ENCODE peak calls at places on chromosomes 16 and 17, in ten cellular contexts. One of them, this sample, is unnamed.

GRCh38 chr16:77689971-77690370 is 32.3 kb upstream of the NUDT7 start:
- DNase-seq in uterus: no peak
- DNase-seq in small intestine: no peak
- DNase-seq in MM.1S: no peak
- DNase-seq in CD8-positive, alpha-beta T cell: no peak
- DNase-seq in lower lobe of right lung: no peak
- DNase-seq in naive thymus-derived CD4-positive, alpha-beta T cell: no peak
- DNase-seq in WERI-Rb-1: no peak
- DNase-seq in GM23248: no peak
- DNase-seq in body of pancreas: no peak
- DNase-seq in this sample: no peak

GRCh38 chr16:84450176-84450865 is 54.1 kb downstream of the MEAK7 start:
- DNase-seq in uterus: no peak
- DNase-seq in small intestine: no peak
- DNase-seq in MM.1S: no peak
- DNase-seq in CD8-positive, alpha-beta T cell: no peak
- DNase-seq in lower lobe of right lung: peak
- DNase-seq in naive thymus-derived CD4-positive, alpha-beta T cell: no peak
- DNase-seq in WERI-Rb-1: no peak
- DNase-seq in GM23248: no peak
- DNase-seq in body of pancreas: no peak
- DNase-seq in this sample: no peak

GRCh38 chr17:77959926-77960521 is 1.5 kb downstream of the TNRC6C start:
- DNase-seq in uterus: no peak
- DNase-seq in small intestine: peak
- DNase-seq in MM.1S: no peak
- DNase-seq in CD8-positive, alpha-beta T cell: no peak
- DNase-seq in lower lobe of right lung: no peak
- DNase-seq in naive thymus-derived CD4-positive, alpha-beta T cell: peak
- DNase-seq in WERI-Rb-1: no peak
- DNase-seq in GM23248: no peak
- DNase-seq in body of pancreas: no peak
- DNase-seq in this sample: peak

GRCh38 chr17:74532115-74532514 is 840 bp upstream of the CD300LB start:
- DNase-seq in uterus: peak
- DNase-seq in small intestine: no peak
- DNase-seq in MM.1S: peak
- DNase-seq in CD8-positive, alpha-beta T cell: no peak
- DNase-seq in lower lobe of right lung: peak
- DNase-seq in naive thymus-derived CD4-positive, alpha-beta T cell: no peak
- DNase-seq in WERI-Rb-1: peak
- DNase-seq in GM23248: no peak
- DNase-seq in body of pancreas: no peak
- DNase-seq in this sample: no peak

GRCh38 chr17:39757931-39758873 is 20.5 kb downstream of the GRB7 start:
- DNase-seq in uterus: no peak
- DNase-seq in small intestine: peak
- DNase-seq in MM.1S: peak
- DNase-seq in CD8-positive, alpha-beta T cell: no peak
- DNase-seq in lower lobe of right lung: no peak
- DNase-seq in naive thymus-derived CD4-positive, alpha-beta T cell: no peak
- DNase-seq in WERI-Rb-1: no peak
- DNase-seq in GM23248: peak
- DNase-seq in body of pancreas: no peak
- DNase-seq in this sample: no peak

GRCh38 chr16:88063201-88063773 is 112.1 kb downstream of the BANP start:
- DNase-seq in uterus: peak
- DNase-seq in small intestine: no peak
- DNase-seq in MM.1S: no peak
- DNase-seq in CD8-positive, alpha-beta T cell: no peak
- DNase-seq in lower lobe of right lung: no peak
- DNase-seq in naive thymus-derived CD4-positive, alpha-beta T cell: no peak
- DNase-seq in WERI-Rb-1: no peak
- DNase-seq in GM23248: peak
- DNase-seq in body of pancreas: no peak
- DNase-seq in this sample: no peak

GRCh38 chr16:64882385-64882784 is 239.5 kb downstream of the CDH11 start:
- DNase-seq in uterus: peak
- DNase-seq in small intestine: no peak
- DNase-seq in MM.1S: no peak
- DNase-seq in CD8-positive, alpha-beta T cell: no peak
- DNase-seq in lower lobe of right lung: no peak
- DNase-seq in naive thymus-derived CD4-positive, alpha-beta T cell: no peak
- DNase-seq in WERI-Rb-1: no peak
- DNase-seq in GM23248: peak
- DNase-seq in body of pancreas: peak
- DNase-seq in this sample: no peak

GRCh38 chr17:38750312-38751121 is 2.0 kb upstream of the PSMB3 start:
- DNase-seq in uterus: no peak
- DNase-seq in small intestine: no peak
- DNase-seq in MM.1S: peak
- DNase-seq in CD8-positive, alpha-beta T cell: no peak
- DNase-seq in lower lobe of right lung: no peak
- DNase-seq in naive thymus-derived CD4-positive, alpha-beta T cell: no peak
- DNase-seq in WERI-Rb-1: no peak
- DNase-seq in GM23248: peak
- DNase-seq in body of pancreas: no peak
- DNase-seq in this sample: no peak

GRCh38 chr16:69611103-69611640 is 45.4 kb downstream of the NFAT5 start:
- DNase-seq in uterus: no peak
- DNase-seq in small intestine: no peak
- DNase-seq in MM.1S: no peak
- DNase-seq in CD8-positive, alpha-beta T cell: no peak
- DNase-seq in lower lobe of right lung: no peak
- DNase-seq in naive thymus-derived CD4-positive, alpha-beta T cell: no peak
- DNase-seq in WERI-Rb-1: no peak
- DNase-seq in GM23248: no peak
- DNase-seq in body of pancreas: no peak
- DNase-seq in this sample: no peak

GRCh38 chr16:83968891-83969672 is 1.0 kb downstream of the NECAB2 start:
- DNase-seq in uterus: no peak
- DNase-seq in small intestine: no peak
- DNase-seq in MM.1S: no peak
- DNase-seq in CD8-positive, alpha-beta T cell: no peak
- DNase-seq in lower lobe of right lung: peak
- DNase-seq in naive thymus-derived CD4-positive, alpha-beta T cell: no peak
- DNase-seq in WERI-Rb-1: no peak
- DNase-seq in GM23248: no peak
- DNase-seq in body of pancreas: no peak
- DNase-seq in this sample: no peak

GRCh38 chr16:67807148-67807682 is 526 bp downstream of the TSNAXIP1 start:
- DNase-seq in uterus: no peak
- DNase-seq in small intestine: no peak
- DNase-seq in MM.1S: no peak
- DNase-seq in CD8-positive, alpha-beta T cell: no peak
- DNase-seq in lower lobe of right lung: no peak
- DNase-seq in naive thymus-derived CD4-positive, alpha-beta T cell: no peak
- DNase-seq in WERI-Rb-1: no peak
- DNase-seq in GM23248: no peak
- DNase-seq in body of pancreas: no peak
- DNase-seq in this sample: no peak

GRCh38 chr17:78197147-78197830 is 10.1 kb downstream of the AFMID start:
- DNase-seq in uterus: no peak
- DNase-seq in small intestine: no peak
- DNase-seq in MM.1S: no peak
- DNase-seq in CD8-positive, alpha-beta T cell: no peak
- DNase-seq in lower lobe of right lung: no peak
- DNase-seq in naive thymus-derived CD4-positive, alpha-beta T cell: no peak
- DNase-seq in WERI-Rb-1: peak
- DNase-seq in GM23248: no peak
- DNase-seq in body of pancreas: peak
- DNase-seq in this sample: no peak

GRCh38 chr17:44346064-44346844 is 1.2 kb downstream of the GRN start:
- DNase-seq in uterus: no peak
- DNase-seq in small intestine: no peak
- DNase-seq in MM.1S: no peak
- DNase-seq in CD8-positive, alpha-beta T cell: no peak
- DNase-seq in lower lobe of right lung: no peak
- DNase-seq in naive thymus-derived CD4-positive, alpha-beta T cell: no peak
- DNase-seq in WERI-Rb-1: peak
- DNase-seq in GM23248: no peak
- DNase-seq in body of pancreas: no peak
- DNase-seq in this sample: no peak

GRCh38 chr17:79595471-79595870 is 15.4 kb downstream of the RBFOX3 start:
- DNase-seq in uterus: no peak
- DNase-seq in small intestine: no peak
- DNase-seq in MM.1S: no peak
- DNase-seq in CD8-positive, alpha-beta T cell: no peak
- DNase-seq in lower lobe of right lung: no peak
- DNase-seq in naive thymus-derived CD4-positive, alpha-beta T cell: no peak
- DNase-seq in WERI-Rb-1: no peak
- DNase-seq in GM23248: no peak
- DNase-seq in body of pancreas: no peak
- DNase-seq in this sample: no peak

GRCh38 chr17:28916302-28916934 is 13.5 kb upstream of the DHRS13 start:
- DNase-seq in uterus: no peak
- DNase-seq in small intestine: peak
- DNase-seq in MM.1S: peak
- DNase-seq in CD8-positive, alpha-beta T cell: no peak
- DNase-seq in lower lobe of right lung: peak
- DNase-seq in naive thymus-derived CD4-positive, alpha-beta T cell: peak
- DNase-seq in WERI-Rb-1: peak
- DNase-seq in GM23248: peak
- DNase-seq in body of pancreas: peak
- DNase-seq in this sample: peak

GRCh38 chr16:2687531-2688308 is 5.4 kb downstream of the KCTD5 start:
- DNase-seq in uterus: no peak
- DNase-seq in small intestine: no peak
- DNase-seq in MM.1S: no peak
- DNase-seq in CD8-positive, alpha-beta T cell: no peak
- DNase-seq in lower lobe of right lung: no peak
- DNase-seq in naive thymus-derived CD4-positive, alpha-beta T cell: no peak
- DNase-seq in WERI-Rb-1: no peak
- DNase-seq in GM23248: no peak
- DNase-seq in body of pancreas: peak
- DNase-seq in this sample: no peak
- H3K27ac ChIP-seq in uterus: no peak
- H3K27ac ChIP-seq in small intestine: no peak
- H3K27ac ChIP-seq in MM.1S: peak
- H3K27ac ChIP-seq in CD8-positive, alpha-beta T cell: peak
- H3K27ac ChIP-seq in lower lobe of right lung: no peak
- H3K27ac ChIP-seq in naive thymus-derived CD4-positive, alpha-beta T cell: peak
- H3K27ac ChIP-seq in WERI-Rb-1: no peak
- H3K27ac ChIP-seq in GM23248: no peak
- H3K27ac ChIP-seq in body of pancreas: no peak
- H3K27ac ChIP-seq in this sample: no peak

DNA sequence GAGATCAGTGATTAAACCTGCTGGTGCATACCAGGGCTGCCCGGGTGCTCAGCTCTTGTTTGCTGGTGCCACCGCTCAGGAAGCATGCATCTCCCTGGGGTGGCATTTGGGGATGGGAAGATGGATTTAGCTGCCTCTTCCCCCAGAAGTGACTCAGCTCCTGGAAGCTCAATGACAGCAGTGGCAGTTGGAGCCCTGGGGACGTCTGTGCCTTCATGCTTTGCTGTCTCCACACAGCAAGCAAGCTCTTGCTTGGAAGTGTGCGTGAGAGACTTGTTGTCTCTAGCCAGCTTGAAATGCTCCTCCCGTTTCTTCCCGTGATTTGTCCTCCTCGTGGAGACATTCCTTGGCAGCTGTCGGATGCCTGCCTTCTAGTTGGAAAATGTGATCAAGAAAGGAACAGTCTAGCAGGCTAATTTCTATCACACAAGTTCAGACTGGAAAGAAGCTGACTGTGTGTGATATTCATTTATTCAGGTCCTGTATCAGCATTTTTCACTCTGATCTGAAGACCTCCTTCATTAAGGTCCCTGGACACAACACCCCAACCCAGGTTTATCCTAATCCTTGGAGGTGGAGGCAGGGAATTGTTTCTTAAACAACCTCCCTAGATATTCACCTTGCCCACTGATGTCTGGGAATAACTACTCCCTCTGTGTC is 73.0 kb downstream of the BMERB1 start:
- DNase-seq in uterus: no peak
- DNase-seq in small intestine: no peak
- DNase-seq in MM.1S: no peak
- DNase-seq in CD8-positive, alpha-beta T cell: no peak
- DNase-seq in lower lobe of right lung: no peak
- DNase-seq in naive thymus-derived CD4-positive, alpha-beta T cell: no peak
- DNase-seq in WERI-Rb-1: no peak
- DNase-seq in GM23248: peak
- DNase-seq in body of pancreas: no peak
- DNase-seq in this sample: no peak
- H3K4me3 ChIP-seq in uterus: no peak
- H3K4me3 ChIP-seq in small intestine: no peak
- H3K4me3 ChIP-seq in MM.1S: no peak
- H3K4me3 ChIP-seq in CD8-positive, alpha-beta T cell: no peak
- H3K4me3 ChIP-seq in lower lobe of right lung: no peak
- H3K4me3 ChIP-seq in naive thymus-derived CD4-positive, alpha-beta T cell: no peak
- H3K4me3 ChIP-seq in WERI-Rb-1: no peak
- H3K4me3 ChIP-seq in GM23248: no peak
- H3K4me3 ChIP-seq in body of pancreas: no peak
- H3K4me3 ChIP-seq in this sample: no peak

GRCh38 chr17:2103456-2103855 is 48.6 kb downstream of the HIC1 start:
- DNase-seq in uterus: no peak
- DNase-seq in small intestine: no peak
- DNase-seq in MM.1S: no peak
- DNase-seq in CD8-positive, alpha-beta T cell: no peak
- DNase-seq in lower lobe of right lung: no peak
- DNase-seq in naive thymus-derived CD4-positive, alpha-beta T cell: no peak
- DNase-seq in WERI-Rb-1: no peak
- DNase-seq in GM23248: no peak
- DNase-seq in body of pancreas: no peak
- DNase-seq in this sample: no peak
- H3K27ac ChIP-seq in uterus: peak
- H3K27ac ChIP-seq in small intestine: no peak
- H3K27ac ChIP-seq in MM.1S: no peak
- H3K27ac ChIP-seq in CD8-positive, alpha-beta T cell: no peak
- H3K27ac ChIP-seq in lower lobe of right lung: no peak
- H3K27ac ChIP-seq in naive thymus-derived CD4-positive, alpha-beta T cell: no peak
- H3K27ac ChIP-seq in WERI-Rb-1: no peak
- H3K27ac ChIP-seq in GM23248: no peak
- H3K27ac ChIP-seq in body of pancreas: no peak
- H3K27ac ChIP-seq in this sample: no peak

DNA sequence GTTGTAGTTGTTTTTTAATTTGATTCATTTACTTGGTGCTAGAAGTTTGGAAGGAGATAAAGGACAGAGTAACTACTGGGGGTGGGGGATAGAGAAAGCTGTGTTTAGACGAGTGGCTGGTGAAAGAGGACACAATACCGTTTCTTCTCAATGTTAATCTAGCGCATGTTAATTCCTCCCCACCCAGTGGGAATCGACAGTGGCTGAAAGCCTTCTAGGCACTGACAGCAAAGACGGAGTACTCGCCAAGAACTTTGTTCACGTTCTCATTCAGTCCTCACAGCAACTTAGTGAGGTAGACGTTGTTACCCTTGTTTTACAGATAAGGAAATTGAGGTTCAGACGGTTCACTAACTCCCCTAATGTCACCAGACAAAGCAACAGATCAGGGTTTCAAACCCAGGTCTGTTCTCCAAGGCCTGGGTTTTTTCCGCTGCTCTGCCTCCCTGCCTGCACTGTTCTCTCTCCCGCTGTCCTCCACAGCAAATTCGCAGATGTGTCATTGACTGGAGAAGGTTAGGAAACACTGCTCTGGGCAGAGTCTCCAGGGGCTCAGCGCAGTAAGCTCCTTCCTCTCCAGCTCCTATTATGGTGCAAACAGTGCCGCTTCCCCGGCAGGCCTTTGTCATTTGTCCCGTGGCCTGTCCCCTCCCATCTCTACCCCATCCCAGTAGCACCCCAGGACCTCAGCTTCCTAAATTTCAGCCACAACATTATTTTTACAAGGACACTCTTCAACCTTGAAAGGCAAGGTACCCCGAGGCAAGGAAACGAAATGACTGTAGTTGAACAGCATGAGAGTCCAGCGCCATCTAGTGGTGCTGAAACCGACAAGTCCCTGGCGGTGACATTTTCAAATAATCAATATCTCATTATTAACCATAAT is 16.9 kb downstream of the MRPS23 start:
- DNase-seq in uterus: peak
- DNase-seq in small intestine: peak
- DNase-seq in MM.1S: peak
- DNase-seq in CD8-positive, alpha-beta T cell: peak
- DNase-seq in lower lobe of right lung: peak
- DNase-seq in naive thymus-derived CD4-positive, alpha-beta T cell: peak
- DNase-seq in WERI-Rb-1: peak
- DNase-seq in GM23248: peak
- DNase-seq in body of pancreas: peak
- DNase-seq in this sample: peak
- H3K4me3 ChIP-seq in uterus: peak
- H3K4me3 ChIP-seq in small intestine: no peak
- H3K4me3 ChIP-seq in MM.1S: no peak
- H3K4me3 ChIP-seq in CD8-positive, alpha-beta T cell: peak
- H3K4me3 ChIP-seq in lower lobe of right lung: peak
- H3K4me3 ChIP-seq in naive thymus-derived CD4-positive, alpha-beta T cell: peak
- H3K4me3 ChIP-seq in WERI-Rb-1: peak
- H3K4me3 ChIP-seq in GM23248: peak
- H3K4me3 ChIP-seq in body of pancreas: no peak
- H3K4me3 ChIP-seq in this sample: peak